ENCODE peak calls at places on chromosomes 6 and 20, in six cellular contexts. Y is HCT116, Z is H1, I is K562, U is GM12878, X is HepG2. N is an unnamed sample.

GRCh38 chr6:39411465-39411864 is 89.0 kb upstream of the KCNK16 start:
- DNase-seq in Y (no peak), Z (no peak), I (no peak), U (no peak), X (no peak), N (no peak)

GRCh38 chr20:12237772-12238171 is 320.1 kb downstream of the BTBD3 start:
- DNase-seq in Y (no peak), Z (no peak), I (no peak), U (no peak), X (no peak), N (no peak)

GRCh38 chr20:37598611-37599342 is 71.1 kb upstream of the BLCAP start:
- DNase-seq in Y (no peak), Z (no peak), I (no peak), U (no peak), X (no peak), N (no peak)

GRCh38 chr6:117600008-117600743 is 2.1 kb downstream of the GOPC start:
- DNase-seq in Y (no peak), Z (no peak), I (peak; percentile 70), U (no peak), X (no peak), N (no peak)

GRCh38 chr6:148497717-148498116 is 155.1 kb downstream of the SASH1 start:
- DNase-seq in Y (no peak), Z (no peak), I (no peak), U (no peak), X (no peak), N (no peak)

GRCh38 chr20:59831024-59831900 is 102.2 kb downstream of the SYCP2 start:
- DNase-seq in Y (no peak), Z (no peak), I (no peak), U (peak; percentile 8), X (no peak), N (no peak)

GRCh38 chr6:111844921-111845320 is 28.3 kb downstream of the FYN start:
- DNase-seq in Y (no peak), Z (no peak), I (no peak), U (no peak), X (peak; percentile 32), N (no peak)

GRCh38 chr6:44107017-44107416 is 20.2 kb downstream of the MRPL14 start:
- DNase-seq in Y (no peak), Z (no peak), I (no peak), U (no peak), X (no peak), N (no peak)

GRCh38 chr20:58251348-58251978 is 23.0 kb upstream of the ANKRD60 start:
- DNase-seq in Y (no peak), Z (no peak), I (peak; percentile 60), U (no peak), X (no peak), N (no peak)

GRCh38 chr20:48129319-48129973 is 344.2 kb upstream of the SULF2 start:
- DNase-seq in Y (no peak), Z (no peak), I (no peak), U (no peak), X (no peak), N (no peak)

GRCh38 chr20:6730929-6731328 is 36.6 kb upstream of the BMP2 start:
- DNase-seq in Y (no peak), Z (no peak), I (no peak), U (no peak), X (no peak), N (no peak)

GRCh38 chr6:15065603-15066002 is 180.3 kb upstream of the JARID2 start:
- DNase-seq in Y (no peak), Z (no peak), I (no peak), U (no peak), X (no peak), N (no peak)

GRCh38 chr6:37052027-37052628 is 46.7 kb downstream of the FGD2 start:
- DNase-seq in Y (no peak), Z (no peak), I (peak; percentile 82), U (no peak), X (peak; percentile 48), N (peak; percentile 52)

GRCh38 chr6:150439373-150439772 is 70.6 kb downstream of the IYD start:
- DNase-seq in Y (no peak), Z (no peak), I (no peak), U (no peak), X (no peak), N (no peak)

GRCh38 chr6:169700296-169700695 is 1.5 kb downstream of the WDR27 start:
- DNase-seq in Y (no peak), Z (no peak), I (no peak), U (no peak), X (no peak), N (no peak)

GRCh38 chr6:35757461-35758123 is 18.8 kb upstream of the CLPSL2 start:
- DNase-seq in Y (peak; percentile 71), Z (no peak), I (peak; percentile 81), U (no peak), X (peak; percentile 75), N (no peak)

GRCh38 chr6:158057213-158057987 is 75.7 kb downstream of the SYNJ2 start:
- DNase-seq in Y (peak; percentile 90), Z (no peak), I (no peak), U (no peak), X (no peak), N (no peak)

GRCh38 chr6:101080597-101080996 is 199.5 kb upstream of the ASCC3 start:
- DNase-seq in Y (no peak), Z (no peak), I (no peak), U (no peak), X (no peak), N (no peak)

GRCh38 chr6:72769459-72770125 is 147.7 kb downstream of the KCNQ5 start:
- DNase-seq in Y (no peak), Z (no peak), I (no peak), U (no peak), X (no peak), N (no peak)

GRCh38 chr6:151440930-151441329 is 11.0 kb downstream of the RMND1 start:
- DNase-seq in Y (no peak), Z (no peak), I (no peak), U (no peak), X (no peak), N (no peak)

DNA sequence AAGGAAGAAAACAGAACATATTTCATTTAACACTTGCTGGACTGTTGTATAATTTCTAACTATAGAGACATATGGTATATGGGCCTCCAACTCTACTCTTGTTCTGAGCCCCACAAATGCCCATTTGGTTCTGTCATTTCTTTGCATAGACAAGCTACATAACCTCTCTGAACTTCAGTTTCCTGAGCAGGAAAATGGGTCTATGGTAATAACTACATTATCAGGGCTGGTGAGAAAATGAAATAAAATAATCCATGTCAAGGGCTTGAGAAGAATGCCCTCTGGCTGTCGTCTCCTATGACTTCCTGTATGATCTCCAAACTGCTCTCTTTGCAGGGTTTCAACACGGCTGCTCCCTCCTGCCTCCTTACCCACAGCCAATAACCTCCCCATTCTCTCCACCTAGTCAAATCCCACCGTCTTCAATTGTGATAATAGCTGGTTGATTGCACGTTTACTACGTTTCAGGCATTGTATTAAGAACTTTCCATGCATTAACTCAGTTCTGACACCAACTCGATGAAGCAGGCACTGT is 12.0 kb downstream of the ZCCHC3 start:
- DNase-seq in Y (no peak), Z (no peak), I (no peak), U (no peak), X (no peak), N (no peak)
- TF ChIP-seq YY1 in Y (no peak), Z (no peak), I (no peak), U (no peak), X (no peak), N (no peak)

DNA sequence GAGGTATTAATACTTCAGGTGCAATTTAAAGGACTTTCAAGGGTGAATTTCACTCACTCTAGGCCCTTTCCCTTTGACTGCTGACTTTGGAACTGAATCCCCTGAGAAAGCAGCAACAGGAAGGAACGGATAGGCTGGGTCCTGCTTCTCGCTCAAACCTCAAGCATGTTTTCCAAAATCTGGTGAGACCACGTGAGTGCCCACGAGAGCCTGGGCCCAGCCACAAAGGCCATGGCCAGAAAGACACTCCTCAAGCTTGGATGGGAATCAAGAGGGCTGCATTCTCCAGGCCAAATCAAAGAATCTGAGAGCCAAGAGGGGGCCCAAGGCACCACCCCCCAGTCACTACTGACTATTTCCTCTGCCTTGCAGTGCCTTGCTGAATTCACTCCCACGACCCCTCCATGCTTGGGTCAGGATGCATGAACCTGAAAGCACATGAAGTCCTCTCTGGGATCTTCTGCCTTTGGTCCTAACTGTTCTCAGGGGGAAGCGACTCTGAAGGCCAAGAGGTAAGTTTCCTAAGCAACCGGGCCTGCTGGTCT is 146.1 kb downstream of the NFATC2 start:
- DNase-seq in Y (no peak), Z (no peak), I (no peak), U (no peak), X (no peak), N (no peak)
- TF ChIP-seq ZNF274 in Y (no peak), Z (no peak), I (no peak), U (no peak), X (no peak), N (no peak)

GRCh38 chr6:3438190-3439167 is 18.4 kb downstream of the SLC22A23 start:
- DNase-seq in Y (no peak), Z (no peak), I (no peak), U (no peak), X (peak; percentile 68), N (no peak)

GRCh38 chr6:3443221-3443515 is 13.7 kb downstream of the SLC22A23 start:
- DNase-seq in Y (no peak), Z (no peak), I (no peak), U (no peak), X (no peak), N (no peak)

GRCh38 chr6:3442444-3443220 is 14.2 kb downstream of the SLC22A23 start:
- DNase-seq in Y (no peak), Z (no peak), I (peak; percentile 79), U (no peak), X (no peak), N (no peak)

GRCh38 chr6:3439961-3440360 is 16.9 kb downstream of the SLC22A23 start:
- DNase-seq in Y (no peak), Z (no peak), I (no peak), U (no peak), X (no peak), N (no peak)

GRCh38 chr6:3440911-3441310 is 15.9 kb downstream of the SLC22A23 start:
- DNase-seq in Y (no peak), Z (no peak), I (no peak), U (no peak), X (no peak), N (no peak)
- H3K4me3 ChIP-seq in Y (no peak overlapping the region), Z (no peak overlapping the region), I (no peak overlapping the region), U (no peak overlapping the region), X (no peak overlapping the region), N (no peak overlapping the region)

GRCh38 chr6:95517004-95517403 is 60.3 kb upstream of the MANEA start:
- DNase-seq in Y (no peak), Z (no peak), I (peak; percentile 28), U (no peak), X (no peak), N (no peak)

GRCh38 chr6:95515975-95516374 is 61.4 kb upstream of the MANEA start:
- DNase-seq in Y (no peak), Z (no peak), I (no peak), U (no peak), X (no peak), N (no peak)

DNA sequence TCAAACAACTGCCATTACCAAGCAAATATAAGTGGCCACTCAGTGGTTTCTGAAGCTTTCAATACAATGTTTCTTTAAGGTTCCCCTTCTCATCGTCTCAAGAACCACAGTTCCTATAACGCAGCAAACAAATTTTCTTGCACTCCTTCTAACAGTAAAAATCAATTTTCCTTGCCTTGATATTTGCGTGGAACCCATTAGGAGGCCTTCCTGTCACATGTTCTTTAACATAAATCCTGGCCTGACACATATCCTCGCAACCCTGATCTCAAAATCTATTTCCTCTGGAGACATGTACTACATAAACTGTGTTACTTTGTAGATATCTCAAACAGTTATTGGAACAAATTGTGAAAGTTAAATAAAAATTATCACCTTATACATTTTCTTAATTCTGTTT is 65.9 kb upstream of the MANEA start:
- DNase-seq in Y (no peak), Z (no peak), I (no peak), U (no peak), X (no peak), N (no peak)
- TF ChIP-seq YY1 in Y (no peak), Z (no peak), I (no peak), U (no peak), X (no peak), N (no peak)

N was measured in NT2/D1.